ENCODE peak calls at places on chromosomes 11 and 22, in six cellular contexts. L is glutamatergic neuron; X is non-pigmented ciliary epithelial cell; P is CD8-positive, alpha-beta memory T cell; K is glomerular endothelial cell; Y is neural progenitor cell. R is an unnamed sample.

GRCh38 chr11:124623861-124624525 is 1.3 kb downstream of the TBRG1 start:
- DNase-seq in L (no peak), X (no peak), P (no peak), K (no peak), Y (no peak), R (no peak)

GRCh38 chr22:29306175-29306829 is at the start of gene GAS2L1:
- DNase-seq in L (peak; percentile 92), X (no peak), P (peak; percentile 24), K (no peak), Y (peak; percentile 81), R (peak; percentile 35)

GRCh38 chr11:74680035-74680671 is 51.1 kb downstream of the CHRDL2 start:
- DNase-seq in L (no peak), X (no peak), P (no peak), K (no peak), Y (no peak), R (no peak)

GRCh38 chr11:67466962-67467771 is 1.9 kb downstream of the TMEM134 start:
- DNase-seq in L (no peak), X (no peak), P (no peak), K (no peak), Y (no peak), R (no peak)

GRCh38 chr22:30270841-30271240 is 4.2 kb upstream of the OSM start:
- DNase-seq in L (no peak), X (no peak), P (no peak), K (no peak), Y (no peak), R (no peak)

GRCh38 chr11:110335358-110335757 is 38.9 kb upstream of the RDX start:
- DNase-seq in L (no peak), X (no peak), P (no peak), K (no peak), Y (no peak), R (no peak)

GRCh38 chr11:86987687-86988086 is 32.5 kb upstream of the FZD4 start:
- DNase-seq in L (no peak), X (no peak), P (no peak), K (no peak), Y (no peak), R (no peak)

GRCh38 chr11:61963016-61963281 is 4.5 kb downstream of the FTH1 start:
- DNase-seq in L (no peak), X (no peak), P (peak; percentile 47), K (no peak), Y (no peak), R (no peak)

GRCh38 chr11:116170526-116171120 is 602.2 kb downstream of the BUD13 start:
- DNase-seq in L (no peak), X (no peak), P (no peak), K (no peak), Y (no peak), R (no peak)

GRCh38 chr22:36470162-36470993 is 11.1 kb downstream of the TXN2 start:
- DNase-seq in L (peak; percentile 83), X (no peak), P (peak; percentile 85), K (no peak), Y (peak; percentile 87), R (peak; percentile 87)

GRCh38 chr11:74325649-74326645 is 14.5 kb upstream of the P4HA3 start:
- DNase-seq in L (no peak), X (no peak), P (no peak), K (no peak), Y (no peak), R (no peak)

GRCh38 chr11:69877235-69877634 is 58.0 kb upstream of the FGF3 start:
- DNase-seq in L (no peak), X (no peak), P (no peak), K (no peak), Y (no peak), R (no peak)

GRCh38 chr11:93963072-93963471 is 58.1 kb upstream of the HEPHL1 start:
- DNase-seq in L (no peak), X (no peak), P (no peak), K (no peak), Y (no peak), R (no peak)

GRCh38 chr11:22634897-22635629 is 9.4 kb upstream of the FANCF start:
- DNase-seq in L (no peak), X (no peak), P (no peak), K (no peak), Y (no peak), R (no peak)

GRCh38 chr22:28017859-28018258 is 98.8 kb upstream of the PITPNB start:
- DNase-seq in L (peak; percentile 9), X (no peak), P (no peak), K (no peak), Y (no peak), R (no peak)

R was measured in CD4-positive, alpha-beta memory T cell.